ENCODE peak calls at places on chromosomes 13 and 19, in five cellular contexts. One of them, this sample, is unnamed.

GRCh38 chr19:5253403-5254110 is 87.1 kb downstream of the PTPRS start:
- DNase-seq in ascending aorta: no peak
- DNase-seq in stimulated activated CD4-positive, alpha-beta T cell treated with anti-CD3 and anti-CD28 coated beads, Interleukin-15, amount 100 ng/mL, for 1 hour: no peak
- DNase-seq in thoracic aorta: no peak
- DNase-seq in H54: no peak
- DNase-seq in this sample: no peak

GRCh38 chr19:9431475-9431874 is 3.9 kb downstream of the ZNF266 start:
- DNase-seq in ascending aorta: no peak
- DNase-seq in stimulated activated CD4-positive, alpha-beta T cell treated with anti-CD3 and anti-CD28 coated beads, Interleukin-15, amount 100 ng/mL, for 1 hour: no peak
- DNase-seq in thoracic aorta: no peak
- DNase-seq in H54: peak
- DNase-seq in this sample: peak

GRCh38 chr13:112895521-112896465 is 73.2 kb upstream of the MCF2L start:
- DNase-seq in ascending aorta: no peak
- DNase-seq in stimulated activated CD4-positive, alpha-beta T cell treated with anti-CD3 and anti-CD28 coated beads, Interleukin-15, amount 100 ng/mL, for 1 hour: no peak
- DNase-seq in thoracic aorta: no peak
- DNase-seq in H54: no peak
- DNase-seq in this sample: no peak

GRCh38 chr19:39816287-39817048 is 17.5 kb downstream of the DYRK1B start:
- DNase-seq in ascending aorta: no peak
- DNase-seq in stimulated activated CD4-positive, alpha-beta T cell treated with anti-CD3 and anti-CD28 coated beads, Interleukin-15, amount 100 ng/mL, for 1 hour: no peak
- DNase-seq in thoracic aorta: no peak
- DNase-seq in H54: no peak
- DNase-seq in this sample: no peak

GRCh38 chr19:47266401-47266885 is 8.2 kb upstream of the INAFM1 start:
- DNase-seq in ascending aorta: no peak
- DNase-seq in stimulated activated CD4-positive, alpha-beta T cell treated with anti-CD3 and anti-CD28 coated beads, Interleukin-15, amount 100 ng/mL, for 1 hour: no peak
- DNase-seq in thoracic aorta: no peak
- DNase-seq in H54: no peak
- DNase-seq in this sample: no peak

GRCh38 chr19:2477141-2477710 is 1.3 kb downstream of the GADD45B start:
- DNase-seq in ascending aorta: no peak
- DNase-seq in stimulated activated CD4-positive, alpha-beta T cell treated with anti-CD3 and anti-CD28 coated beads, Interleukin-15, amount 100 ng/mL, for 1 hour: no peak
- DNase-seq in thoracic aorta: no peak
- DNase-seq in H54: no peak
- DNase-seq in this sample: no peak

GRCh38 chr13:99802416-99802815 is 169.2 kb downstream of the ZIC5 start:
- DNase-seq in ascending aorta: no peak
- DNase-seq in stimulated activated CD4-positive, alpha-beta T cell treated with anti-CD3 and anti-CD28 coated beads, Interleukin-15, amount 100 ng/mL, for 1 hour: no peak
- DNase-seq in thoracic aorta: no peak
- DNase-seq in H54: no peak
- DNase-seq in this sample: no peak

GRCh38 chr13:94722596-94722995 is 10.3 kb upstream of the SOX21 start:
- DNase-seq in ascending aorta: no peak
- DNase-seq in stimulated activated CD4-positive, alpha-beta T cell treated with anti-CD3 and anti-CD28 coated beads, Interleukin-15, amount 100 ng/mL, for 1 hour: no peak
- DNase-seq in thoracic aorta: no peak
- DNase-seq in H54: no peak
- DNase-seq in this sample: no peak